ENCODE peak calls at places on chromosomes 2 and 18, in seven cellular contexts. F is uterus, N is cardiac muscle cell, X is fibroblast of lung, R is AG04450, A is caudate nucleus, K is RWPE1. E is an unnamed sample.

GRCh38 chr2:184971669-184972068 is 373.3 kb downstream of the ZNF804A start:
- DNase-seq in F (no peak), N (no peak), X (no peak), R (no peak), A (no peak), K (no peak), E (no peak)

GRCh38 chr2:111219734-111220505 is 99.2 kb downstream of the BCL2L11 start:
- DNase-seq in F (no peak), N (no peak), X (peak), R (no peak), A (no peak), K (no peak), E (no peak)

GRCh38 chr2:183209395-183210028 is 85.3 kb downstream of the NUP35 start:
- DNase-seq in F (no peak), N (no peak), X (no peak), R (no peak), A (no peak), K (no peak), E (no peak)

GRCh38 chr2:106572541-106573148 is 85.5 kb downstream of the CD8B2 start:
- DNase-seq in F (no peak), N (peak), X (no peak), R (no peak), A (no peak), K (no peak), E (no peak)

GRCh38 chr18:45637546-45638327 is 22.5 kb downstream of the SLC14A2 start:
- DNase-seq in F (peak), N (no peak), X (peak), R (no peak), A (no peak), K (no peak), E (no peak)

GRCh38 chr2:39469807-39470206 is 32.7 kb upstream of the MAP4K3 start:
- DNase-seq in F (no peak), N (peak), X (peak), R (peak), A (no peak), K (peak), E (no peak)

GRCh38 chr18:5294618-5295230 is 802 bp downstream of the ZBTB14 start:
- DNase-seq in F (peak), N (peak), X (peak), R (no peak), A (no peak), K (peak), E (no peak)

GRCh38 chr2:195559431-195559914 is 97.6 kb upstream of the SLC39A10 start:
- DNase-seq in F (no peak), N (peak), X (peak), R (peak), A (no peak), K (no peak), E (no peak)

GRCh38 chr2:67322361-67323001 is 74.7 kb upstream of the ETAA1 start:
- DNase-seq in F (peak), N (peak), X (peak), R (peak), A (no peak), K (peak), E (peak)

GRCh38 chr2:64698668-64699444 is 45.1 kb upstream of the SERTAD2 start:
- DNase-seq in F (no peak), N (peak), X (peak), R (peak), A (no peak), K (peak), E (no peak)

GRCh38 chr18:48445540-48445939 is 36.4 kb upstream of the ZBTB7C start:
- DNase-seq in F (peak), N (peak), X (peak), R (peak), A (no peak), K (peak), E (no peak)

DNA sequence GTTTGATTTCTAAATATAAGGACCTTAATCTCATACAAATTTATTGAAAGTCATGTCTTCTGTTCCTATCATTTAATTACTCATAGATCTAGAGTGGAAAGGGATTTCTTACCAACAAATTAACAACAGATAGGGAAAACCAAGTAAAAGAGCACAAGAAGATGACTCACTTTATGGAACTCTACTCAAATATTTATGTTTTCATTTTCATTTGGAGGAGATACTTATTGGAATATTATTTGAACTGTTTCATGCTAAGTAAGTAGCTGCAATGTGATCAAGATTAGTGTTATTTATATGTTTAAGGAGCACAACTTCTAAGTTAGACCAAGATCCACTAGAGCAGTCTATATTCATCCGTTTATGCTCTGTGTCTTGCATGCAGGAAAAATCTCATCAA is 1.3 kb downstream of the NT5C1B start:
- DNase-seq in F (no peak), N (no peak), X (no peak), R (no peak), A (no peak), K (no peak), E (no peak)
- H3K27ac ChIP-seq in F (no peak), N (no peak), X (no peak), R (no peak), A (no peak), K (no peak), E (no peak)

DNA sequence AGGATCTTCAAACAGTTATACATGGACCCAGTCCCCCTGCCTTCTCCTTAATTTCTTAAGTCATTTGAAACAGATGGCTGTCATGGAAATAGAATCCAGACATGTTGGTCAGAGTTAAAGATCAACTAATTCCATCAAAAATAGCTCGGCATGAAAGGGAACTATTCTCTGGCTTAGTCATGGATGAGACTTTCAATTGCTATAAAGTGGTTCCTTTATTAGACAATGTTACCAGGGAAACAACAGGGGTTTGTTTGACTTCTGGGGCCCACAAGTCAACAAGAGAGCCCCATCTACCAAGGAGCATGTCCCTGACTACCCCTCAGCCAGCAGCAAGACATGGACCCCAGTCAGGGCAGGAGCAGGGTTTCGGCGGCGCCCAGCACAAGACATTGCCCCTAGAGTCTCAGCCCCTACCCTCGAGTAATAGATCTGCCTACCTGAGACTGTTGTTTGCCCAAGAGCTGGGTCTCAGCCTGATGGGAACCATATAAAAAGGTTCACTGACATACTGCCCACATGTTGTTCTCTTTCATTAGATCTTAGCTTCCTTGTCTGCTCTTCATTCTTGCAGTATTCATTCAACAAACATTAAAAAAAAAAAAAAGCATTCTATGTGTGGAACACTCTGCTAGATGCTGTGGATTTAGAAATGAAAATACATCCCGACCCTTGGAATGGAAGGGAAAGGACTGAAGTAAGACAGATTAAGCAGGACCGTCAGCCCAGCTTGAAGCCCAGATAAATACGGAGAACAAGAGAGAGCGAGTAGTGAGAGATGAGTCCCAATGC is 4.6 kb downstream of the TTR start:
- DNase-seq in F (no peak), N (no peak), X (peak), R (no peak), A (no peak), K (no peak), E (no peak)
- H3K27ac ChIP-seq in F (no peak), N (no peak), X (no peak), R (no peak), A (no peak), K (no peak), E (no peak)

DNA sequence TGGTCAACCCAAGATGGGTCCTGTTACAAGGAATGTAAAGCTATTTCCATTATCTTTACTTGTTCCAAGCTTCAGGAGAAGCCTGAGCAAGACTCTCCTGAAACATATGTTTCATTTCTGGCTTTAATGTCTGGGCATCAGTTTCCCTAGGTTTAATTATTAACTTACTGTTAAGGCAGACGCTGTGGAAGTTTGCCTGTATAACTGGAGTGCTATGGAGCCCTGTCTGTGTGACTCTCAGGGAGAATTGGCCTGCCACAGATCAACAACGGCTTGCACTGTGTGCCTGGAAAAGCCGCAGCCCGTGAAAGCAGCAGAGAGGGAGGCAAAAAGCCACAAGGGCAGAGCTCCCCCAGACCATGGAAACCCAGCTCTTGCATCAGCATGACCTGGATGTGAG is 22.1 kb upstream of the LONRF2 start:
- DNase-seq in F (no peak), N (no peak), X (no peak), R (no peak), A (no peak), K (no peak), E (no peak)
- H3K27ac ChIP-seq in F (no peak), N (no peak), X (no peak), R (no peak), A (no peak), K (no peak), E (no peak)

DNA sequence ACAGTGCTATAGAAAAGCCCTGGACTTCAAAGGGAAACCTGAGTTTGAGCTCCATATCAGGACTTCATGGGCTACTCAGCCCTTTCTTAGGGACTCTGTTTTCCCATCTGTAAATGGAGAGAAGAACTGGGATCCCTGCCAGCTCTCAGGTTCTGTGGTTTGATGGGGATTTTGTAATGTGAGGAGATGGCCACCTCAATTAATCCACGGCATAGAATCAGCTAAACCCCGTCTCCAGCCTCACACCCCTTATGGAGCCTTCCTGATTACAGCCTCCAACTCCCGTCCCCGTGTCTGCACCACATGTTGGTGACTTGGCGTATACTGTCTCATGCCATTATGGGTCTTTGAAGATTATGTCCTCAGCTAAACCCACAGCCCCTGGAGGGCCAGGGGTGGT is 64.0 kb upstream of the PPP1CB start:
- DNase-seq in F (no peak), N (no peak), X (peak), R (no peak), A (no peak), K (no peak), E (no peak)
- H3K27ac ChIP-seq in F (no peak), N (no peak), X (no peak), R (no peak), A (no peak), K (no peak), E (no peak)

GRCh38 chr2:38268001-38268400 is 109.1 kb downstream of the ATL2 start:
- DNase-seq in F (no peak), N (no peak), X (no peak), R (no peak), A (no peak), K (no peak), E (no peak)

GRCh38 chr2:38267270-38267925 is 109.7 kb downstream of the ATL2 start:
- DNase-seq in F (no peak), N (no peak), X (no peak), R (no peak), A (no peak), K (no peak), E (no peak)

GRCh38 chr2:38271697-38272096 is 105.4 kb downstream of the ATL2 start:
- DNase-seq in F (no peak), N (no peak), X (no peak), R (no peak), A (no peak), K (no peak), E (no peak)

GRCh38 chr2:38268691-38269309 is 108.3 kb downstream of the ATL2 start:
- DNase-seq in F (no peak), N (no peak), X (peak), R (peak), A (no peak), K (no peak), E (no peak)

DNA sequence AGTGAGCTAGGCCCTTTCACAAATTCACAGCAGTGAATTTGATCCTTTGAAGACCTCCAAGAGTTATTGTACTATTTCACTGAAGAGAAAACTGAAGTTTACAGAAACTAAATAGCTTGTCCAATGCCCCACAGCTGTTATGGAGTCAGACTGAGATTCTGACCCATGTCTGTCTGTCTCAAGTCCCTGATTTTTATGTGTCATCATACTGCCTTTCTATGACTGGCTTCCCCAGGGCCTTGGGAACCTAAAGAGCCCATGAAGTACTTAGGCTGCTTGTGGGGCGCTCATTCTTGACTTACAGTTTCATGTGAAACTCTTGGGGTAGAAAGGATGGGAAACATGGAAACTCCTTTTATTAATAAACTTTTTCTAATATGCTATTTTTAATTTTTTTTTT is 107.7 kb downstream of the ATL2 start:
- DNase-seq in F (no peak), N (no peak), X (no peak), R (no peak), A (no peak), K (no peak), E (no peak)
- H3K27ac ChIP-seq in F (no peak), N (no peak), X (no peak), R (no peak), A (no peak), K (no peak), E (no peak)

GRCh38 chr2:26455801-26456700 is 21.9 kb downstream of the OTOF start:
- DNase-seq in F (peak), N (no peak), X (no peak), R (no peak), A (no peak), K (no peak), E (no peak)
- H3K27ac ChIP-seq in F (no peak), N (no peak), X (no peak), R (no peak), A (no peak), K (no peak), E (no peak)

GRCh38 chr2:162212366-162212765 is 30.9 kb downstream of the FAP start:
- DNase-seq in F (no peak), N (peak), X (no peak), R (no peak), A (no peak), K (no peak), E (no peak)
- H3K27ac ChIP-seq in F (peak), N (no peak), X (no peak), R (no peak), A (no peak), K (no peak), E (no peak)

GRCh38 chr2:191844706-191845105 is 2.2 kb downstream of the CAVIN2 start:
- DNase-seq in F (no peak), N (no peak), X (no peak), R (no peak), A (no peak), K (peak), E (no peak)
- H3K27ac ChIP-seq in F (peak), N (no peak), X (peak), R (no peak), A (no peak), K (no peak), E (no peak)